ENCODE peak calls at places on chromosomes 6 and 20, in six cellular contexts. S is ovary, V is SK-N-SH, N is HCT116, F is GM23248, C is spleen. O is an unnamed sample.

GRCh38 chr6:157469378-157469777 is 88.4 kb downstream of the ZDHHC14 start:
- DNase-seq in V (no peak), F (peak; percentile 15), S (no peak), N (no peak), C (no peak), O (no peak)

GRCh38 chr6:44771647-44772415 is 384.3 kb downstream of the CDC5L start:
- DNase-seq in F (peak; percentile 16), V (no peak), N (no peak), C (no peak), S (no peak), O (no peak)

GRCh38 chr20:37229300-37229699 is 32.3 kb downstream of the GHRH start:
- DNase-seq in S (no peak), N (no peak), C (no peak), F (no peak), V (no peak), O (no peak)

GRCh38 chr6:42017021-42017643 is 33.2 kb upstream of the TAF8 start:
- DNase-seq in V (peak; percentile 55), S (no peak), F (peak; percentile 82), C (peak; percentile 67), N (no peak), O (peak; percentile 57)

GRCh38 chr20:57504411-57504810 is 20.5 kb downstream of the CTCFL start:
- DNase-seq in F (no peak), V (no peak), S (no peak), N (no peak), C (no peak), O (no peak)

GRCh38 chr6:30688569-30688968 is 2.1 kb upstream of the PPP1R18 start:
- DNase-seq in S (peak; percentile 41), C (peak; percentile 88), F (no peak), N (no peak), V (no peak), O (no peak)

GRCh38 chr20:25177890-25178321 is 17.6 kb upstream of the ENTPD6 start:
- DNase-seq in N (no peak), V (no peak), C (no peak), F (no peak), S (no peak), O (no peak)

GRCh38 chr20:61092199-61092598 is 159.9 kb upstream of the CDH4 start:
- DNase-seq in F (no peak), V (no peak), S (no peak), N (no peak), C (no peak), O (no peak)

GRCh38 chr6:108113557-108114519 is 39.3 kb upstream of the OSTM1 start:
- DNase-seq in V (peak; percentile 78), N (peak; percentile 35), S (peak; percentile 44), C (no peak), F (peak; percentile 74), O (peak; percentile 51)

GRCh38 chr6:85079761-85080160 is 315.4 kb upstream of the TBX18 start:
- DNase-seq in C (no peak), V (no peak), S (no peak), F (no peak), N (no peak), O (no peak)

GRCh38 chr6:26454641-26455040 is 3.1 kb upstream of the BTN2A1 start:
- DNase-seq in S (no peak), N (no peak), V (no peak), F (peak; percentile 56), C (no peak), O (no peak)

GRCh38 chr6:40819182-40819834 is 219.7 kb downstream of the UNC5CL start:
- DNase-seq in F (peak; percentile 15), N (no peak), V (no peak), C (no peak), S (no peak), O (no peak)

GRCh38 chr6:105001063-105001462 is 44.2 kb downstream of the LIN28B start:
- DNase-seq in S (no peak), V (no peak), N (no peak), F (no peak), C (no peak), O (no peak)

GRCh38 chr20:4150095-4150492 is 134.7 kb upstream of the RNF24 start:
- DNase-seq in V (no peak), C (no peak), F (peak; percentile 72), N (no peak), S (peak; percentile 48), O (no peak)

GRCh38 chr6:36594816-36595167 is 630 bp downstream of the SRSF3 start:
- DNase-seq in S (no peak), C (no peak), V (no peak), F (peak; percentile 39), N (no peak), O (peak; percentile 49)

GRCh38 chr20:52577696-52578095 is 386.1 kb upstream of the ZFP64 start:
- DNase-seq in N (no peak), V (no peak), F (no peak), C (no peak), S (no peak), O (no peak)

GRCh38 chr6:91575032-91575431 is 988.2 kb upstream of the MAP3K7 start:
- DNase-seq in V (no peak), S (no peak), F (no peak), C (no peak), N (no peak), O (no peak)

GRCh38 chr6:43123691-43124314 is 47.3 kb upstream of the SRF start:
- DNase-seq in S (no peak), F (peak; percentile 34), V (peak; percentile 61), C (peak; percentile 45), N (no peak), O (no peak)

GRCh38 chr6:56988145-56988544 is 33.2 kb downstream of the BEND6 start:
- DNase-seq in S (no peak), C (no peak), F (no peak), V (no peak), N (no peak), O (no peak)

GRCh38 chr6:13302751-13303667 is 25.3 kb downstream of the TBC1D7 start:
- DNase-seq in V (no peak), N (peak; percentile 33), S (no peak), F (peak; percentile 97), C (peak; percentile 87), O (peak; percentile 9)

GRCh38 chr6:5783584-5784089 is 223.1 kb downstream of the NRN1 start:
- DNase-seq in F (no peak), S (no peak), C (no peak), V (no peak), N (no peak), O (no peak)

GRCh38 chr6:136526196-136526930 is 23.9 kb downstream of the MAP7 start:
- DNase-seq in C (peak; percentile 83), S (peak; percentile 62), V (peak; percentile 76), F (peak; percentile 83), N (no peak), O (peak; percentile 72)

GRCh38 chr6:36642913-36643817 is 35.3 kb upstream of the CDKN1A start:
- DNase-seq in F (peak; percentile 96), V (no peak), C (no peak), N (no peak), S (peak; percentile 95), O (no peak)

GRCh38 chr6:141988954-141989705 is 143.6 kb upstream of the GJE1 start:
- DNase-seq in S (no peak), N (peak; percentile 78), F (peak; percentile 89), V (peak; percentile 27), C (no peak), O (peak; percentile 13)

GRCh38 chr6:37407948-37408347 is 25.1 kb upstream of the CMTR1 start:
- DNase-seq in C (no peak), V (no peak), S (no peak), F (no peak), N (no peak), O (no peak)

GRCh38 chr20:58720890-58721289 is 28.3 kb downstream of the NPEPL1 start:
- DNase-seq in N (no peak), V (no peak), F (no peak), C (peak; percentile 32), S (no peak), O (no peak)

GRCh38 chr6:160349837-160350236 is 1.7 kb downstream of the SLC22A3 start:
- DNase-seq in F (no peak), S (no peak), N (no peak), V (no peak), C (no peak), O (no peak)

GRCh38 chr6:160348209-160348551 is at the start of gene SLC22A3:
- DNase-seq in C (no peak), V (peak; percentile 37), S (peak; percentile 88), F (no peak), N (no peak), O (no peak)

GRCh38 chr6:160344281-160344680 is 3.9 kb upstream of the SLC22A3 start:
- DNase-seq in F (no peak), V (no peak), N (no peak), S (no peak), C (no peak), O (no peak)

GRCh38 chr6:160348552-160349441 is 619 bp downstream of the SLC22A3 start:
- DNase-seq in F (peak; percentile 27), N (no peak), V (peak; percentile 27), S (peak; percentile 78), C (no peak), O (no peak)

DNA sequence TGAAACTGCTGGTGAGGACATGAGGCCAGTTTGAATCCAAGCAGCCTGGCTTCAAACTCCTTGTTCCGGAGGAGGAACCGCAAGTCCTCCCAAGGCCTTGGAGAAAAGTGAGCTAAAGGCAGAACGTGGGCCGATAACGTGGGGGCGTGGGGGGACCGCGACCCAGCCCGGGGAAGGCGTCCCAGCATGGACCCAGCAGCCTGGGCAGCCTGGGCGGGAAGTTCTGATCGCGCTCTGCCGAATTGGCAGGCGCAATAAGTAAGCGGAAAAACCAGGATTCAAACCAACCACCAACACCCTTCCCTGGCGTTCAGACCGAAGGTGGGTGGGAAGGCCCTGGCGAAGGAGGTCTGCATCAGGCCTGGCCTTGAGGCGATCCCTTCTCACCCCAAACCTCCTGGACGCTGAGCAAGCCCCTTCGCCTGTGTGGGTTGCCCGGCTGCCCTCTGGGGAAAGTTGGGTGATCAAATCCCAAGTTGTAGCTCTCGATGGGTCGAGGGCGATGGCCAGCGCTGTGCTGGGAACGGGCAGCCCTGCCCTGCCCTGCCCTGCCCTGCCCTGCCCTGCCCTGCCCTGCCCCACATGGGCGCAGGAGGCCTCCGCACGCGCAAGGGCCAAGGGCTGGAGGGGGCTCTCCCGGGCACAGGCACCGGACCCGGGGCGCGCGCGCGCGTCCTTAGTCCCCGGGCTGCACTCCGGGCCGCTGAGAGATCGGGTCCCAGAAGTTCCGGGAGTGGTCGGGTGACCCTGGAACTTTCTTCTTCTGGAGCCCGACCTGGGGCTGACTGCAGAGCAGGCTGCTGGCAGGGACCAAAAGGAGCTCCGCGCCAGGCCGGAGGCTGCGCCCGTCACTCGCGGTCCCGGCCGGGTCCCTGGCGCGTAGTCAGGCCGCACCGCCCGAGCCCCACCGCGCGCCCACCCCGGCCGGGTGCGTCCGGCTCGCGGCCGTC is 644 bp upstream of the SLC22A3 start:
- DNase-seq in S (no peak), C (no peak), N (no peak), V (peak; percentile 23), F (no peak), O (no peak)
- H3K27ac ChIP-seq in S (peak overlapping the region; percentile 62), C (no peak overlapping the region), N (no peak overlapping the region), V (no peak overlapping the region), F (no peak overlapping the region), O (no peak overlapping the region)

GRCh38 chr20:40932436-40932835 is 96.2 kb upstream of the TOP1 start:
- DNase-seq in S (no peak), C (no peak), F (no peak), N (no peak), V (no peak), O (no peak)
- H3K4me1 ChIP-seq in S (no peaks in the 10 kb centered on the region), C (no peaks in the 10 kb centered on the region), F (no peaks in the 10 kb centered on the region), N (no peaks in the 10 kb centered on the region), V (no peaks in the 10 kb centered on the region), O (no peaks in the 10 kb centered on the region)

GRCh38 chr20:21523398-21523868 is 9.6 kb upstream of the NKX2-2 start:
- DNase-seq in S (no peak), V (no peak), F (no peak), N (no peak), C (no peak), O (no peak)
- H3K27me3 ChIP-seq in S (no peaks in the 10 kb centered on the region), V (peaks cover 68% of the 10 kb centered on the region), F (peaks cover 77% of the 10 kb centered on the region), N (peaks cover 14% of the 10 kb centered on the region), C (peaks cover 89% of the 10 kb centered on the region), O (peaks cover 57% of the 10 kb centered on the region)

GRCh38 chr6:161218222-161218621 is 55.6 kb downstream of the AGPAT4 start:
- DNase-seq in N (no peak), S (no peak), F (no peak), C (no peak), V (no peak), O (no peak)
- H3K27ac ChIP-seq in N (no peak overlapping the region), S (no peak overlapping the region), F (no peak overlapping the region), C (no peak overlapping the region), V (no peak overlapping the region), O (no peak overlapping the region)